ENCODE peak calls at places on chromosomes 13 and 19, in six cellular contexts. One of them, this sample, is unnamed.

GRCh38 chr19:3406571-3407111 is 40.3 kb downstream of the NFIC start:
- DNase-seq in esophagus squamous epithelium: no peak
- DNase-seq in small intestine: no peak
- DNase-seq in activated T-cell treated with anti-CD3 and anti-CD28 coated beads for 48 hours: no peak
- DNase-seq in NCI-H2171 treated with DMSO at 0.1 percent for 48 hours: no peak
- DNase-seq in NCI-H460: no peak
- DNase-seq in this sample: no peak

GRCh38 chr13:38814331-38814730 is 127.5 kb downstream of the FREM2 start:
- DNase-seq in esophagus squamous epithelium: no peak
- DNase-seq in small intestine: no peak
- DNase-seq in activated T-cell treated with anti-CD3 and anti-CD28 coated beads for 48 hours: no peak
- DNase-seq in NCI-H2171 treated with DMSO at 0.1 percent for 48 hours: no peak
- DNase-seq in NCI-H460: no peak
- DNase-seq in this sample: no peak

GRCh38 chr19:29660835-29661234 is 4.4 kb upstream of the PLEKHF1 start:
- DNase-seq in esophagus squamous epithelium: no peak
- DNase-seq in small intestine: no peak
- DNase-seq in activated T-cell treated with anti-CD3 and anti-CD28 coated beads for 48 hours: peak
- DNase-seq in NCI-H2171 treated with DMSO at 0.1 percent for 48 hours: no peak
- DNase-seq in NCI-H460: no peak
- DNase-seq in this sample: no peak

GRCh38 chr19:45153339-45154063 is 7.3 kb downstream of the NKPD1 start:
- DNase-seq in esophagus squamous epithelium: no peak
- DNase-seq in small intestine: no peak
- DNase-seq in activated T-cell treated with anti-CD3 and anti-CD28 coated beads for 48 hours: peak
- DNase-seq in NCI-H2171 treated with DMSO at 0.1 percent for 48 hours: no peak
- DNase-seq in NCI-H460: no peak
- DNase-seq in this sample: peak

GRCh38 chr19:39831679-39832078 is 2.3 kb downstream of the DYRK1B start:
- DNase-seq in esophagus squamous epithelium: no peak
- DNase-seq in small intestine: no peak
- DNase-seq in activated T-cell treated with anti-CD3 and anti-CD28 coated beads for 48 hours: no peak
- DNase-seq in NCI-H2171 treated with DMSO at 0.1 percent for 48 hours: no peak
- DNase-seq in NCI-H460: no peak
- DNase-seq in this sample: no peak

GRCh38 chr19:3837332-3837731 is 31.5 kb downstream of the ZFR2 start:
- DNase-seq in esophagus squamous epithelium: no peak
- DNase-seq in small intestine: no peak
- DNase-seq in activated T-cell treated with anti-CD3 and anti-CD28 coated beads for 48 hours: no peak
- DNase-seq in NCI-H2171 treated with DMSO at 0.1 percent for 48 hours: no peak
- DNase-seq in NCI-H460: no peak
- DNase-seq in this sample: no peak

GRCh38 chr13:102597029-102598015 is 536 bp downstream of the TPP2 start:
- DNase-seq in esophagus squamous epithelium: no peak
- DNase-seq in small intestine: peak
- DNase-seq in activated T-cell treated with anti-CD3 and anti-CD28 coated beads for 48 hours: no peak
- DNase-seq in NCI-H2171 treated with DMSO at 0.1 percent for 48 hours: no peak
- DNase-seq in NCI-H460: no peak
- DNase-seq in this sample: peak

GRCh38 chr13:68056816-68057710 is 826.9 kb upstream of the PCDH9 start:
- DNase-seq in esophagus squamous epithelium: no peak
- DNase-seq in small intestine: no peak
- DNase-seq in activated T-cell treated with anti-CD3 and anti-CD28 coated beads for 48 hours: no peak
- DNase-seq in NCI-H2171 treated with DMSO at 0.1 percent for 48 hours: no peak
- DNase-seq in NCI-H460: peak
- DNase-seq in this sample: no peak

GRCh38 chr13:51590966-51591627 is 6.8 kb downstream of the WDFY2 start:
- DNase-seq in esophagus squamous epithelium: no peak
- DNase-seq in small intestine: no peak
- DNase-seq in activated T-cell treated with anti-CD3 and anti-CD28 coated beads for 48 hours: no peak
- DNase-seq in NCI-H2171 treated with DMSO at 0.1 percent for 48 hours: peak
- DNase-seq in NCI-H460: peak
- DNase-seq in this sample: no peak

GRCh38 chr19:38667552-38668205 is 20.2 kb downstream of the ACTN4 start:
- DNase-seq in esophagus squamous epithelium: no peak
- DNase-seq in small intestine: no peak
- DNase-seq in activated T-cell treated with anti-CD3 and anti-CD28 coated beads for 48 hours: no peak
- DNase-seq in NCI-H2171 treated with DMSO at 0.1 percent for 48 hours: no peak
- DNase-seq in NCI-H460: no peak
- DNase-seq in this sample: no peak

GRCh38 chr19:49761249-49761624 is 1.9 kb downstream of the TSKS start:
- DNase-seq in esophagus squamous epithelium: no peak
- DNase-seq in small intestine: no peak
- DNase-seq in activated T-cell treated with anti-CD3 and anti-CD28 coated beads for 48 hours: no peak
- DNase-seq in NCI-H2171 treated with DMSO at 0.1 percent for 48 hours: no peak
- DNase-seq in NCI-H460: no peak
- DNase-seq in this sample: no peak

GRCh38 chr19:43546581-43546980 is 13.6 kb downstream of the ZNF575 start:
- DNase-seq in esophagus squamous epithelium: no peak
- DNase-seq in small intestine: no peak
- DNase-seq in activated T-cell treated with anti-CD3 and anti-CD28 coated beads for 48 hours: no peak
- DNase-seq in NCI-H2171 treated with DMSO at 0.1 percent for 48 hours: no peak
- DNase-seq in NCI-H460: no peak
- DNase-seq in this sample: no peak

GRCh38 chr13:21124853-21125252 is 51.5 kb downstream of the SKA3 start:
- DNase-seq in esophagus squamous epithelium: no peak
- DNase-seq in small intestine: no peak
- DNase-seq in activated T-cell treated with anti-CD3 and anti-CD28 coated beads for 48 hours: no peak
- DNase-seq in NCI-H2171 treated with DMSO at 0.1 percent for 48 hours: peak
- DNase-seq in NCI-H460: no peak
- DNase-seq in this sample: no peak

GRCh38 chr19:13986348-13986904 is 19.7 kb downstream of the RFX1 start:
- DNase-seq in esophagus squamous epithelium: peak
- DNase-seq in small intestine: peak
- DNase-seq in activated T-cell treated with anti-CD3 and anti-CD28 coated beads for 48 hours: peak
- DNase-seq in NCI-H2171 treated with DMSO at 0.1 percent for 48 hours: peak
- DNase-seq in NCI-H460: no peak
- DNase-seq in this sample: peak

GRCh38 chr13:41188584-41188983 is 5.8 kb downstream of the KBTBD7 start:
- DNase-seq in esophagus squamous epithelium: no peak
- DNase-seq in small intestine: no peak
- DNase-seq in activated T-cell treated with anti-CD3 and anti-CD28 coated beads for 48 hours: no peak
- DNase-seq in NCI-H2171 treated with DMSO at 0.1 percent for 48 hours: no peak
- DNase-seq in NCI-H460: no peak
- DNase-seq in this sample: no peak

GRCh38 chr19:27738569-27739193 is 1474.3 kb downstream of the UQCRFS1 start:
- DNase-seq in esophagus squamous epithelium: no peak
- DNase-seq in small intestine: no peak
- DNase-seq in activated T-cell treated with anti-CD3 and anti-CD28 coated beads for 48 hours: no peak
- DNase-seq in NCI-H2171 treated with DMSO at 0.1 percent for 48 hours: no peak
- DNase-seq in NCI-H460: no peak
- DNase-seq in this sample: no peak

GRCh38 chr19:46611791-46612190 is 10.7 kb downstream of the CALM3 start:
- DNase-seq in esophagus squamous epithelium: no peak
- DNase-seq in small intestine: no peak
- DNase-seq in activated T-cell treated with anti-CD3 and anti-CD28 coated beads for 48 hours: no peak
- DNase-seq in NCI-H2171 treated with DMSO at 0.1 percent for 48 hours: no peak
- DNase-seq in NCI-H460: no peak
- DNase-seq in this sample: no peak

GRCh38 chr13:80513196-80513595 is 172.3 kb upstream of the SPRY2 start:
- DNase-seq in esophagus squamous epithelium: no peak
- DNase-seq in small intestine: no peak
- DNase-seq in activated T-cell treated with anti-CD3 and anti-CD28 coated beads for 48 hours: no peak
- DNase-seq in NCI-H2171 treated with DMSO at 0.1 percent for 48 hours: no peak
- DNase-seq in NCI-H460: no peak
- DNase-seq in this sample: no peak

GRCh38 chr13:40388617-40389016 is 277.8 kb downstream of the FOXO1 start:
- DNase-seq in esophagus squamous epithelium: peak
- DNase-seq in small intestine: peak
- DNase-seq in activated T-cell treated with anti-CD3 and anti-CD28 coated beads for 48 hours: peak
- DNase-seq in NCI-H2171 treated with DMSO at 0.1 percent for 48 hours: no peak
- DNase-seq in NCI-H460: no peak
- DNase-seq in this sample: peak

GRCh38 chr19:40667602-40668001 is 22.8 kb downstream of the NUMBL start:
- DNase-seq in esophagus squamous epithelium: no peak
- DNase-seq in small intestine: no peak
- DNase-seq in activated T-cell treated with anti-CD3 and anti-CD28 coated beads for 48 hours: no peak
- DNase-seq in NCI-H2171 treated with DMSO at 0.1 percent for 48 hours: no peak
- DNase-seq in NCI-H460: no peak
- DNase-seq in this sample: no peak

GRCh38 chr19:47112166-47112663 is 1.4 kb downstream of the ZC3H4 start:
- DNase-seq in esophagus squamous epithelium: peak
- DNase-seq in small intestine: peak
- DNase-seq in activated T-cell treated with anti-CD3 and anti-CD28 coated beads for 48 hours: peak
- DNase-seq in NCI-H2171 treated with DMSO at 0.1 percent for 48 hours: peak
- DNase-seq in NCI-H460: peak
- DNase-seq in this sample: peak

GRCh38 chr13:80529734-80530133 is 188.8 kb upstream of the SPRY2 start:
- DNase-seq in esophagus squamous epithelium: no peak
- DNase-seq in small intestine: no peak
- DNase-seq in activated T-cell treated with anti-CD3 and anti-CD28 coated beads for 48 hours: no peak
- DNase-seq in NCI-H2171 treated with DMSO at 0.1 percent for 48 hours: no peak
- DNase-seq in NCI-H460: no peak
- DNase-seq in this sample: no peak

GRCh38 chr19:31444931-31445330 is 95.7 kb upstream of the TSHZ3 start:
- DNase-seq in esophagus squamous epithelium: no peak
- DNase-seq in small intestine: no peak
- DNase-seq in activated T-cell treated with anti-CD3 and anti-CD28 coated beads for 48 hours: no peak
- DNase-seq in NCI-H2171 treated with DMSO at 0.1 percent for 48 hours: no peak
- DNase-seq in NCI-H460: no peak
- DNase-seq in this sample: no peak

GRCh38 chr13:97321616-97322321 is 99.6 kb downstream of the MBNL2 start:
- DNase-seq in esophagus squamous epithelium: no peak
- DNase-seq in small intestine: no peak
- DNase-seq in activated T-cell treated with anti-CD3 and anti-CD28 coated beads for 48 hours: no peak
- DNase-seq in NCI-H2171 treated with DMSO at 0.1 percent for 48 hours: no peak
- DNase-seq in NCI-H460: no peak
- DNase-seq in this sample: no peak

GRCh38 chr13:112525306-112525945 is 62.5 kb downstream of the TUBGCP3 start:
- DNase-seq in esophagus squamous epithelium: no peak
- DNase-seq in small intestine: no peak
- DNase-seq in activated T-cell treated with anti-CD3 and anti-CD28 coated beads for 48 hours: no peak
- DNase-seq in NCI-H2171 treated with DMSO at 0.1 percent for 48 hours: no peak
- DNase-seq in NCI-H460: no peak
- DNase-seq in this sample: no peak

GRCh38 chr13:90721937-90722336 is 625.5 kb upstream of the MIR17HG start:
- DNase-seq in esophagus squamous epithelium: no peak
- DNase-seq in small intestine: no peak
- DNase-seq in activated T-cell treated with anti-CD3 and anti-CD28 coated beads for 48 hours: no peak
- DNase-seq in NCI-H2171 treated with DMSO at 0.1 percent for 48 hours: no peak
- DNase-seq in NCI-H460: no peak
- DNase-seq in this sample: no peak

GRCh38 chr19:55508120-55508519 is 19.9 kb downstream of the SSC5D start:
- DNase-seq in esophagus squamous epithelium: no peak
- DNase-seq in small intestine: peak
- DNase-seq in activated T-cell treated with anti-CD3 and anti-CD28 coated beads for 48 hours: no peak
- DNase-seq in NCI-H2171 treated with DMSO at 0.1 percent for 48 hours: no peak
- DNase-seq in NCI-H460: no peak
- DNase-seq in this sample: no peak

GRCh38 chr19:49327878-49328544 is 3.0 kb upstream of the SLC6A16 start:
- DNase-seq in esophagus squamous epithelium: no peak
- DNase-seq in small intestine: peak
- DNase-seq in activated T-cell treated with anti-CD3 and anti-CD28 coated beads for 48 hours: peak
- DNase-seq in NCI-H2171 treated with DMSO at 0.1 percent for 48 hours: no peak
- DNase-seq in NCI-H460: no peak
- DNase-seq in this sample: peak

GRCh38 chr13:49082653-49083536 is 107.2 kb downstream of the FNDC3A start:
- DNase-seq in esophagus squamous epithelium: no peak
- DNase-seq in small intestine: no peak
- DNase-seq in activated T-cell treated with anti-CD3 and anti-CD28 coated beads for 48 hours: no peak
- DNase-seq in NCI-H2171 treated with DMSO at 0.1 percent for 48 hours: no peak
- DNase-seq in NCI-H460: no peak
- DNase-seq in this sample: no peak

GRCh38 chr13:97142452-97142851 is 79.7 kb upstream of the MBNL2 start:
- DNase-seq in esophagus squamous epithelium: no peak
- DNase-seq in small intestine: peak
- DNase-seq in activated T-cell treated with anti-CD3 and anti-CD28 coated beads for 48 hours: no peak
- DNase-seq in NCI-H2171 treated with DMSO at 0.1 percent for 48 hours: no peak
- DNase-seq in NCI-H460: peak
- DNase-seq in this sample: no peak